ENCODE peak calls at places on chromosomes 5 and 9, in nine cellular contexts. N is adrenal gland, U is tibial nerve, C is HCT116, M is stomach, L is uterus, Y is suprapubic skin, R is transverse colon, O is right lobe of liver. K is an unnamed sample.

GRCh38 chr9:8863064-8863463 is 1063.5 kb upstream of the DMAC1 start:
- DNase-seq in N (no peak), U (no peak), C (no peak), M (no peak), L (no peak), Y (no peak), R (no peak), O (no peak), K (no peak)

GRCh38 chr5:123709422-123709821 is 197.4 kb downstream of the CSNK1G3 start:
- DNase-seq in N (no peak), U (no peak), C (no peak), M (no peak), L (no peak), Y (no peak), R (no peak), O (no peak), K (no peak)

GRCh38 chr5:96687812-96688453 is 25.8 kb downstream of the CAST start:
- DNase-seq in N (no peak), U (no peak), C (peak; percentile 39), M (no peak), L (no peak), Y (no peak), R (no peak), O (no peak), K (no peak)

GRCh38 chr9:94799578-94800264 is 73.2 kb downstream of the AOPEP start:
- DNase-seq in N (no peak), U (no peak), C (no peak), M (no peak), L (no peak), Y (no peak), R (no peak), O (no peak), K (no peak)

GRCh38 chr5:1797855-1798254 is 1.8 kb downstream of the MRPL36 start:
- DNase-seq in N (no peak), U (no peak), C (no peak), M (no peak), L (no peak), Y (peak; percentile 59), R (no peak), O (no peak), K (no peak)

GRCh38 chr9:133914483-133915342 is 77.4 kb downstream of the VAV2 start:
- DNase-seq in N (peak; percentile 37), U (no peak), C (no peak), M (no peak), L (no peak), Y (no peak), R (no peak), O (peak; percentile 63), K (no peak)

GRCh38 chr5:78653969-78654368 is 5.4 kb upstream of the LHFPL2 start:
- DNase-seq in N (no peak), U (no peak), C (no peak), M (no peak), L (no peak), Y (no peak), R (no peak), O (no peak), K (no peak)

GRCh38 chr5:104241051-104241450 is 678.5 kb upstream of the NUDT12 start:
- DNase-seq in N (no peak), U (no peak), C (no peak), M (no peak), L (no peak), Y (no peak), R (no peak), O (no peak), K (no peak)

GRCh38 chr9:13295556-13295955 is 16.1 kb upstream of the MPDZ start:
- DNase-seq in N (no peak), U (no peak), C (no peak), M (no peak), L (no peak), Y (no peak), R (no peak), O (no peak), K (no peak)

GRCh38 chr5:56340196-56340980 is 107.3 kb upstream of the ANKRD55 start:
- DNase-seq in N (no peak), U (no peak), C (no peak), M (no peak), L (no peak), Y (no peak), R (no peak), O (no peak), K (no peak)

GRCh38 chr9:106980551-106981101 is 117.7 kb downstream of the ZNF462 start:
- DNase-seq in N (no peak), U (no peak), C (no peak), M (no peak), L (no peak), Y (no peak), R (no peak), O (no peak), K (no peak)

GRCh38 chr5:158451203-158451982 is 592.4 kb upstream of the CLINT1 start:
- DNase-seq in N (no peak), U (peak; percentile 18), C (no peak), M (no peak), L (peak; percentile 83), Y (no peak), R (peak; percentile 13), O (no peak), K (peak; percentile 65)

GRCh38 chr9:122900791-122901190 is 4.4 kb downstream of the RC3H2 start:
- DNase-seq in N (no peak), U (no peak), C (no peak), M (no peak), L (no peak), Y (no peak), R (no peak), O (no peak), K (no peak)

GRCh38 chr5:57531333-57531732 is 48.7 kb upstream of the ACTBL2 start:
- DNase-seq in N (no peak), U (no peak), C (no peak), M (no peak), L (no peak), Y (no peak), R (no peak), O (no peak), K (no peak)

DNA sequence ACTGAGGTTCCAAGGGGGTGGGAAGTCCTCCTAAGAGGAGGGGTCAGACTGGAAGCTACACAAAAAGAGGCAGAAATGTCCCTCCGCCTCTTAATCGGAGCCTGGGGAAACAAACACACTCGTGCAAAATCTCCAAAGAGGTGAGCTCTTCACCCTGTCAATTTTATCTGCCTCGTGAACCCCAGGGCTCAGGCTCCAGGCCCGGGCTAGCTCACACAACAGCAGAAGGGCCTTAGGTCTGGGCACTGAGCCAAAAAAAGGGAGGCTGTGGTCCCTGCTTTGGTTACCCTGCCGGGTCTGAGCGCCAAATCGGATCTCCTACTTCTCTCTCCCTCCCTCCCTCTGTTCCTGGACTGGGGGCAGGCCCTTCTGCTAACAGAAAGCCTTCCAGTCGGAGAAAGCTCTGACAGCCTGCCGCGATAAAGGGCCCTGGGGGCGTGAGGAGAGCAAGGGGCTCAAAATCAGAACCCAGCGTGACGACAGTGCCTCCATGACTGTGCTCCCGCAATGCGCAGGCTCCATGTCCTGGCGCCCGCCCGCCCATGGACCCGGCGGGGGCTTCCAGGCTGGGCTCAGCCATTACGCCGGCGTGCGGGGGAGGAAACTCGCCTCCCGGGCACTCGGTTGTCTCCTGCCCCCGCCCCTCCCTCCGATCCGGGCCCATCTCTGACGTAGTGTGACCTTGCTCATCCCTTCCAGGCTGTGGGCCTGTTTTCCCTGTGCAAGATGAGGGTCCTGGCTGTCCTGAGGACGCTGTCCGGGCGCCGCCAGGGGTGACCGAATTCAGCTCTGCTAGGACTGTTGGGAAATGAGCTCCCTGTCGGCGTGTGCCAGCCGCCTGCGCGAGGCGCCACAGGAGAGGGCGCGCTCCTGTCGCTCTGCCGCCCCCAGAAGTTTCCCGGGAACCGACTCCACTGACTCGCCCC is 865 bp upstream of the SLC22A4 start:
- DNase-seq in N (peak; percentile 94), U (peak; percentile 70), C (peak; percentile 59), M (peak; percentile 73), L (peak; percentile 95), Y (peak; percentile 90), R (peak; percentile 86), O (peak; percentile 91), K (peak; percentile 93)
- TF ChIP-seq POLR2A in N (peak; percentile 65), U (no peak), C (peak; percentile 39), M (no peak), L (peak; percentile 6), Y (no peak), R (no peak), O (no peak), K (no peak)

DNA sequence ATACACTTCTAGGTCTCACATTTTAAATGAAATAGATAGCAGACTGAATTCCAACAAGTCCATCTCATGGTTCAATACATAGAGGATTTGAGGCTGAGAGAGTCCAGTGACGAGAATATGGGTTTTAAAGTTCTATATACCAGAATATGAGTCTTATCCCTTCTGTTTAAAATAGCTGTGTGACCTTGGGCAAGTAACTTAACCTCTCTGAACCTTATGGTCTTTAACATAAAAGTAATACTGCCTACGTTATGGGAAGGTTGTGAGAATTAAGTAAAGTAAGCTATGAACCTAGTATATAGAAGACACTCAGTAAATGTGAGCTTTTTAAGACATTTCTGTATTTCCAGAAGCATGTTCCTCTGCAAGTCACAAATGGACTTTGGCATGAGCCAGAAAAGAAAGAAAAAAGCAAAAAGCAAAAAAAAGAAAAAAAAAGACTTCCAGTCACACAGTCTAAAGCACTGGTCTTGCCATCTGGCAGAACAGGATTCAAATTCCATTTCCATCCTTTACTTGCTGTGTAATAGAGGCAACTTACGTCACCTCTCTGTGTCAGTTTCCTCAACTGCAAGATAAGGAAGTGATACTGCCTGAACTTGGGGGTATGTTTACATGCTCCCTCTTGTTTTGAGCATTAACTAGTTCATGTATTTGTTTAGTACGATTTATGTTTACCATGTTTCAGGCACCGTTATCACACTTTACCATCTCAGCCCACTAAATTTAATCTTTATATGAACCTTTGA is 248.2 kb downstream of the TRIM32 start:
- DNase-seq in N (no peak), U (no peak), C (no peak), M (no peak), L (no peak), Y (no peak), R (no peak), O (no peak), K (no peak)
- H3K27me3 ChIP-seq in N (no peaks in the 10 kb centered on the region), U (no peaks in the 10 kb centered on the region), C (peaks cover 4% of the 10 kb centered on the region), M (no peaks in the 10 kb centered on the region), L (no peaks in the 10 kb centered on the region), Y (no peaks in the 10 kb centered on the region), R (no peaks in the 10 kb centered on the region), O (no peaks in the 10 kb centered on the region), K (no peaks in the 10 kb centered on the region)

GRCh38 chr9:101028346-101029299 is at the start of gene PLPPR1:
- DNase-seq in N (peak; percentile 32), U (no peak), C (no peak), M (peak; percentile 51), L (no peak), Y (no peak), R (peak; percentile 54), O (peak; percentile 90), K (peak; percentile 27)
- TF ChIP-seq POLR2A in N (no peak), U (no peak), C (no peak), M (no peak), L (no peak), Y (no peak), R (no peak), O (peak; percentile 67), K (no peak)

DNA sequence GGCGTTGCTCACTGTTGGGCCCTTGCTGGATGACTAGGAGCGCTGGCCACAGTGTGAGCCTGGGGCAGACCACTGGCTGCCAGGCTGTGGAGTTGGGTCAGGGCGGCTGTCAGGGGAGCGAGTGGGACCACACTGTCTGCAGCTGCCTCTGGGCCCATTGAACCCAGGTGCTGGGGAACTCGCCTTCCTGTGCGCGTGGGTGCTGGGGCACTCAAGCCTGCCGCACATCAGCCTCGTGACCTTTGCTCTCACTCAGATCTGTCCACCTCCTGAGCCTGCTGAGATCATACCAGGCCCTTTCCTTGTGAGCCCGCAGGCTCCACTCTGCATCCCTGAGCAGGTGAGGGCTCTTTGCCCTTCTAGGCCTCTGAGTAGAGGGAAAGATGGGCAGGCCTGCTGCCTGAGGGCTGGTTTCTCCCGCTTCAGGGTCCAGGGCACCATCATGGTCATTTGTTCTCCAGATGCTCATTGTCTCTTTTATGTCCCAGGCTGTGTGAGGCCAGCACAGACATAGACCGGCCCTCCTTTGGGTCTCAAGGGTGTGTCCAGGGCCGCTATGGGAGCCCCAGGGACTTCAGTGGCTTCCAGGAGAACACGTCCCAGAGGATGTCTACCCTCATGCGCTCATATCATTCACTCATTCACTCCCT is 26.5 kb downstream of the WNK2 start:
- DNase-seq in N (no peak), U (no peak), C (no peak), M (no peak), L (no peak), Y (no peak), R (no peak), O (no peak), K (peak; percentile 21)
- H3K27me3 ChIP-seq in N (no peaks in the 10 kb centered on the region), U (no peaks in the 10 kb centered on the region), C (no peaks in the 10 kb centered on the region), M (no peaks in the 10 kb centered on the region), L (no peaks in the 10 kb centered on the region), Y (no peaks in the 10 kb centered on the region), R (no peaks in the 10 kb centered on the region), O (no peaks in the 10 kb centered on the region), K (no peaks in the 10 kb centered on the region)